ENCODE peak calls at places on chromosomes 1 and 21, in five cellular contexts. A is HEK293T, S is fibroblast of the conjunctiva, U is KG1, L is epithelial cell of proximal tubule. C is an unnamed sample.

GRCh38 chr1:10727703-10728348 is 68.6 kb downstream of the CASZ1 start:
- DNase-seq in A (no peak), S (no peak), L (no peak), U (no peak), C (no peak)

GRCh38 chr1:240806201-240806745 is 194.3 kb upstream of the GREM2 start:
- DNase-seq in A (no peak), L (no peak), U (no peak), S (no peak), C (no peak)

GRCh38 chr1:17192394-17193221 is 12.3 kb upstream of the PADI1 start:
- DNase-seq in L (no peak), S (no peak), U (no peak), A (no peak), C (no peak)

GRCh38 chr1:9690440-9691107 is 39.0 kb downstream of the PIK3CD start:
- DNase-seq in U (no peak), S (no peak), L (no peak), A (no peak), C (no peak)

GRCh38 chr21:37292041-37292440 is 24.9 kb upstream of the VPS26C start:
- DNase-seq in A (no peak), U (no peak), S (no peak), L (no peak), C (no peak)

GRCh38 chr1:168974117-168974516 is 132.4 kb upstream of the ATP1B1 start:
- DNase-seq in L (no peak), S (no peak), A (no peak), U (no peak), C (no peak)

GRCh38 chr1:211375949-211376348 is 49.3 kb downstream of the TRAF5 start:
- DNase-seq in L (no peak), S (no peak), U (no peak), A (no peak), C (no peak)

GRCh38 chr1:59560807-59561450 is 253.8 kb upstream of the HOOK1 start:
- DNase-seq in L (no peak), S (no peak), A (no peak), U (no peak), C (no peak)

C was measured in brain pericyte.